ENCODE peak calls at places on chromosomes 16 and 17, in four cellular contexts. G, R, Y and J are unnamed samples.

GRCh38 chr16:88781140-88782077 is 3.6 kb downstream of the PIEZO1 start:
- DNase-seq in Y (no peak), R (no peak), G (no peak), J (peak)

GRCh38 chr17:76104140-76104895 is 731 bp upstream of the EXOC7 start:
- DNase-seq in G (no peak), R (no peak), Y (peak), J (no peak)

GRCh38 chr16:4521971-4522623 is 16.5 kb downstream of the CDIP1 start:
- DNase-seq in Y (peak), G (peak), R (no peak), J (no peak)

GRCh38 chr17:29039764-29040598 is 3.0 kb upstream of the PIPOX start:
- DNase-seq in R (no peak), Y (no peak), G (peak), J (no peak)

GRCh38 chr16:87471278-87472141 is 21.3 kb downstream of the ZCCHC14 start:
- DNase-seq in R (no peak), Y (no peak), G (no peak), J (no peak)

GRCh38 chr17:81959362-81960129 is 1.4 kb downstream of the NOTUM start:
- DNase-seq in G (peak), Y (peak), R (peak), J (peak)

GRCh38 chr17:28145348-28145747 is 102.9 kb downstream of the NLK start:
- DNase-seq in R (no peak), Y (no peak), G (peak), J (no peak)

GRCh38 chr17:49467175-49467574 is 27.9 kb upstream of the NGFR start:
- DNase-seq in R (no peak), G (no peak), Y (no peak), J (no peak)

GRCh38 chr16:88558457-88559442 is 11.5 kb upstream of the ZC3H18 start:
- DNase-seq in G (peak), R (no peak), Y (peak), J (no peak)

GRCh38 chr16:24430937-24431760 is 108.2 kb upstream of the RBBP6 start:
- DNase-seq in R (no peak), Y (no peak), G (no peak), J (no peak)

GRCh38 chr17:47704116-47704515 is 10.2 kb downstream of the TBKBP1 start:
- DNase-seq in R (no peak), G (no peak), Y (no peak), J (no peak)

GRCh38 chr16:81623365-81624102 is 155.6 kb upstream of the PLCG2 start:
- DNase-seq in R (peak), Y (peak), G (peak), J (peak)

GRCh38 chr17:57574040-57574513 is 171.0 kb downstream of the CCDC182 start:
- DNase-seq in Y (no peak), R (no peak), G (peak), J (no peak)

GRCh38 chr17:50037321-50038107 is 18.4 kb upstream of the ITGA3 start:
- DNase-seq in Y (peak), R (no peak), G (peak), J (no peak)

GRCh38 chr16:454397-454940 is 29.0 kb downstream of the RAB11FIP3 start:
- DNase-seq in G (no peak), R (no peak), Y (no peak), J (no peak)

GRCh38 chr17:73255671-73256181 is 6.0 kb downstream of the CPSF4L start:
- DNase-seq in G (peak), R (no peak), Y (peak), J (peak)

GRCh38 chr16:57516176-57516725 is 20.1 kb downstream of the CCDC102A start:
- DNase-seq in Y (no peak), G (no peak), R (no peak), J (no peak)

GRCh38 chr16:67447508-67448076 is 16.7 kb downstream of the HSD11B2 start:
- DNase-seq in Y (peak), G (peak), R (peak), J (peak)

GRCh38 chr17:80129006-80129565 is 17.8 kb downstream of the EIF4A3 start:
- DNase-seq in G (peak), R (no peak), Y (peak), J (no peak)

GRCh38 chr17:8791910-8792270 is 7.3 kb downstream of the MFSD6L start:
- DNase-seq in Y (no peak), G (peak), R (no peak), J (no peak)

GRCh38 chr17:57723427-57724037 is 21.6 kb downstream of the CCDC182 start:
- DNase-seq in Y (peak), G (no peak), R (no peak), J (no peak)

GRCh38 chr16:84040823-84041391 is 1.7 kb downstream of the SLC38A8 start:
- DNase-seq in R (no peak), G (no peak), Y (no peak), J (no peak)

GRCh38 chr17:78276098-78276497 is 44.7 kb downstream of the TMEM235 start:
- DNase-seq in G (no peak), R (no peak), Y (no peak), J (no peak)

GRCh38 chr17:46167826-46168569 is 25.2 kb downstream of the KANSL1 start:
- DNase-seq in R (no peak), Y (no peak), G (peak), J (no peak)

GRCh38 chr17:65100316-65101140 is 36.6 kb upstream of the RGS9 start:
- DNase-seq in R (peak), G (peak), Y (peak), J (peak)

GRCh38 chr16:79182618-79183017 is 417.9 kb downstream of the MAF start:
- DNase-seq in G (peak), R (no peak), Y (no peak), J (no peak)

GRCh38 chr16:17258848-17259713 is 211.7 kb downstream of the XYLT1 start:
- DNase-seq in Y (peak), R (no peak), G (no peak), J (no peak)

GRCh38 chr17:18381158-18381952 is 3.8 kb downstream of the EVPLL start:
- DNase-seq in Y (no peak), R (no peak), G (no peak), J (no peak)

GRCh38 chr17:42908872-42909700 is 8.5 kb downstream of the G6PC1 start:
- DNase-seq in Y (no peak), R (no peak), G (no peak), J (no peak)

GRCh38 chr16:78462261-78463208 is 363.1 kb downstream of the WWOX start:
- DNase-seq in G (no peak), R (no peak), Y (no peak), J (no peak)

GRCh38 chr16:57092786-57093301 is 461 bp downstream of the CPNE2 start:
- DNase-seq in G (no peak), R (peak), Y (peak), J (peak)

GRCh38 chr16:69820926-69821541 is 58.9 kb downstream of the WWP2 start:
- DNase-seq in G (peak), R (no peak), Y (no peak), J (no peak)

GRCh38 chr17:35789044-35789443 is 6.4 kb downstream of the MMP28 start:
- DNase-seq in R (no peak), Y (no peak), G (no peak), J (no peak)

GRCh38 chr17:33469411-33469810 is 176.3 kb upstream of the ASIC2 start:
- DNase-seq in Y (no peak), G (no peak), R (no peak), J (no peak)

GRCh38 chr17:68707032-68707431 is 105.9 kb upstream of the FAM20A start:
- DNase-seq in R (no peak), Y (no peak), G (no peak), J (no peak)

GRCh38 chr17:80796430-80796861 is 195.2 kb upstream of the CHMP6 start:
- DNase-seq in G (no peak), R (no peak), Y (no peak), J (no peak)